ENCODE peak calls at places on chromosomes 7 and 10, in nine cellular contexts. R is glutamatergic neuron, J is nephron progenitor cell, D is brain microvascular endothelial cell, U is sigmoid colon, K is astrocyte of the spinal cord, X is RWPE1, L is tibial artery, P is fibroblast of mammary gland. G is an unnamed sample.

GRCh38 chr7:157010588-157011332 is at the start of gene MNX1:
- DNase-seq in J (peak), X (peak), P (no peak), R (peak), K (no peak), D (no peak), L (no peak), U (no peak), G (no peak)

GRCh38 chr10:29063806-29064644 is 224.8 kb upstream of the LYZL1 start:
- DNase-seq in R (no peak), P (peak), L (no peak), X (peak), U (no peak), K (no peak), J (no peak), D (peak), G (peak)

GRCh38 chr10:6014241-6014761 is 37.0 kb upstream of the IL15RA start:
- DNase-seq in R (peak), D (peak), L (peak), X (peak), U (no peak), K (peak), J (peak), P (peak), G (peak)

GRCh38 chr10:3757638-3758490 is 27.1 kb downstream of the KLF6 start:
- DNase-seq in J (no peak), L (no peak), R (no peak), K (no peak), X (peak), D (no peak), U (no peak), P (no peak), G (no peak)

GRCh38 chr10:88459523-88459922 is 123.6 kb downstream of the RNLS start:
- DNase-seq in R (no peak), U (no peak), L (no peak), J (no peak), P (no peak), D (no peak), K (no peak), X (no peak), G (no peak)

GRCh38 chr10:22697799-22698198 is 16.6 kb downstream of the PIP4K2A start:
- DNase-seq in P (no peak), U (no peak), L (no peak), D (no peak), X (no peak), J (no peak), K (no peak), R (no peak), G (no peak)

GRCh38 chr7:131735151-131735550 is 178.7 kb upstream of the PODXL start:
- DNase-seq in L (no peak), P (no peak), D (no peak), K (no peak), U (no peak), J (no peak), R (no peak), X (no peak), G (peak)

GRCh38 chr10:121994429-121994881 is 5.5 kb downstream of the TACC2 start:
- DNase-seq in R (peak), P (no peak), D (no peak), K (no peak), L (peak), X (no peak), U (peak), J (peak), G (no peak)

GRCh38 chr7:97275475-97275874 is 158.0 kb downstream of the SDHAF3 start:
- DNase-seq in P (no peak), U (no peak), D (no peak), K (no peak), J (no peak), R (no peak), L (no peak), X (no peak), G (no peak)

GRCh38 chr7:115198143-115198542 is 276.2 kb downstream of the MDFIC start:
- DNase-seq in L (no peak), X (no peak), U (no peak), D (peak), P (peak), J (no peak), K (peak), R (no peak), G (peak)

GRCh38 chr10:6061056-6061455 is 1.1 kb downstream of the IL2RA start:
- DNase-seq in R (no peak), X (no peak), K (no peak), L (no peak), D (no peak), P (no peak), U (peak), J (no peak), G (no peak)

GRCh38 chr10:61754553-61755540 is 92.1 kb downstream of the CABCOCO1 start:
- DNase-seq in U (no peak), J (no peak), R (no peak), P (no peak), K (no peak), D (no peak), X (no peak), L (no peak), G (no peak)

GRCh38 chr10:120022357-120022756 is 129.8 kb downstream of the SEC23IP start:
- DNase-seq in P (no peak), K (no peak), D (no peak), X (peak), U (no peak), L (no peak), R (no peak), J (no peak), G (no peak)

GRCh38 chr7:51569581-51569980 is 253.0 kb upstream of the COBL start:
- DNase-seq in U (no peak), P (no peak), X (no peak), K (no peak), L (no peak), D (no peak), J (no peak), R (no peak), G (no peak)

GRCh38 chr7:93374345-93374940 is 142.3 kb downstream of the VPS50 start:
- DNase-seq in R (no peak), K (peak), X (peak), D (peak), J (no peak), U (no peak), P (peak), L (no peak), G (peak)

GRCh38 chr10:126798649-126799048 is 106.6 kb upstream of the DOCK1 start:
- DNase-seq in P (no peak), L (no peak), K (no peak), D (no peak), J (no peak), U (no peak), R (no peak), X (no peak), G (no peak)

GRCh38 chr10:89210794-89211425 is 3.8 kb upstream of the CH25H start:
- DNase-seq in K (no peak), X (no peak), D (no peak), P (peak), U (no peak), L (no peak), R (no peak), J (no peak), G (peak)

GRCh38 chr7:84823530-84823929 is 363.3 kb downstream of the SEMA3D start:
- DNase-seq in L (no peak), J (no peak), R (no peak), U (no peak), K (no peak), D (no peak), P (no peak), X (no peak), G (no peak)

GRCh38 chr10:12902135-12902572 is 99.4 kb downstream of the CCDC3 start:
- DNase-seq in L (peak), J (peak), R (peak), K (peak), D (peak), U (no peak), X (peak), P (peak), G (peak)

GRCh38 chr7:27032843-27033242 is 63.0 kb downstream of the HOXA1 start:
- DNase-seq in U (no peak), P (peak), D (no peak), L (no peak), J (no peak), X (no peak), R (no peak), K (peak), G (no peak)

GRCh38 chr7:152402384-152403250 is 33.2 kb downstream of the KMT2C start:
- DNase-seq in L (no peak), X (no peak), U (no peak), K (peak), R (no peak), D (no peak), P (no peak), J (no peak), G (peak)

GRCh38 chr7:43834463-43835251 is 34.7 kb downstream of the MRPS24 start:
- DNase-seq in X (no peak), L (no peak), K (peak), D (peak), J (no peak), R (no peak), P (peak), U (no peak), G (peak)

GRCh38 chr7:34133983-34134782 is 228.8 kb downstream of the BMPER start:
- DNase-seq in U (peak), P (peak), X (peak), K (peak), D (peak), L (peak), J (peak), R (peak), G (peak)

GRCh38 chr10:11164806-11165590 is 147.3 kb downstream of the CELF2 start:
- DNase-seq in K (peak), X (peak), L (peak), P (peak), D (peak), J (peak), R (peak), U (peak), G (peak)

GRCh38 chr10:11407939-11408338 is 203.5 kb downstream of the USP6NL start:
- DNase-seq in D (no peak), K (no peak), L (no peak), P (no peak), J (no peak), R (no peak), U (no peak), X (no peak), G (no peak)

GRCh38 chr7:92546856-92547497 is 18.4 kb downstream of the RBM48 start:
- DNase-seq in X (no peak), L (no peak), P (no peak), J (no peak), D (no peak), K (no peak), R (no peak), U (no peak), G (no peak)

GRCh38 chr7:31493714-31494181 is 20.1 kb upstream of the ITPRID1 start:
- DNase-seq in L (no peak), P (no peak), R (no peak), U (no peak), D (no peak), J (no peak), K (no peak), X (peak), G (peak)

GRCh38 chr7:17144313-17144712 is 154.1 kb upstream of the AHR start:
- DNase-seq in J (no peak), K (peak), D (peak), U (no peak), X (peak), P (peak), L (no peak), R (no peak), G (peak)

GRCh38 chr7:78033428-78033827 is 234.9 kb downstream of the PHTF2 start:
- DNase-seq in U (no peak), D (no peak), L (no peak), J (no peak), R (no peak), X (no peak), K (no peak), P (no peak), G (no peak)

GRCh38 chr7:36661135-36661840 is 63.0 kb downstream of the AOAH start:
- DNase-seq in X (peak), D (no peak), K (no peak), P (peak), L (no peak), J (no peak), U (no peak), R (no peak), G (peak)

GRCh38 chr7:102319671-102320070 is 33.0 kb downstream of the SH2B2 start:
- DNase-seq in D (no peak), U (no peak), K (no peak), P (no peak), R (no peak), L (no peak), J (no peak), X (no peak), G (no peak)

DNA sequence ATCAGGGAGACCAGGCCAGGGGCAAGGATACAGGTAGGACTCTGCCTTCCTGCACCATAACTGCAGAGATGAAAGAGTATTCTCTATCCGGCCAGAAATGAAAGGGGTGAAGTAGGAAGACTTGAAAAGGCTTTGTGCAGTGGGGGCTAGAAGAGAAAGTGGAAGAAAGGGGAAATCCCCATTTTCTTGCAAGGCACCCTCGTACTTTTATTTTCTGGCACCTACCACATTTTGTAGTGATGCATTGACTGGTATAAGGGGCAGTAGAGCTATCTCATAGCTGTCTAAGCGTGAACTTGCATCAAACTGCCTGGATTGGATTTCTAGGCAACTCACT is 752 bp upstream of the CAMK2G start:
- DNase-seq in U (no peak), D (no peak), J (no peak), L (no peak), K (no peak), P (no peak), R (no peak), X (no peak), G (no peak)
- TF ChIP-seq CTCF in U (no peak), D (no peak), J (no peak), L (no peak), K (no peak), P (no peak), R (no peak), X (no peak), G (no peak)

GRCh38 chr10:71912431-71912830 is 51.8 kb upstream of the CHST3 start:
- DNase-seq in U (no peak), X (no peak), D (no peak), K (no peak), J (no peak), R (no peak), L (no peak), P (peak), G (peak)
- TF ChIP-seq CTCF in U (no peak), X (no peak), D (peak), K (no peak), J (no peak), R (no peak), L (no peak), P (no peak), G (peak)

GRCh38 chr7:70797109-70797514 is 334.8 kb upstream of the GALNT17 start:
- DNase-seq in K (no peak), L (no peak), J (peak), U (no peak), P (no peak), X (no peak), D (no peak), R (no peak), G (no peak)

GRCh38 chr7:70793767-70794166 is 338.2 kb upstream of the GALNT17 start:
- DNase-seq in U (no peak), X (no peak), D (no peak), P (no peak), K (no peak), L (no peak), R (no peak), J (no peak), G (no peak)

GRCh38 chr7:70793060-70793459 is 338.9 kb upstream of the GALNT17 start:
- DNase-seq in J (no peak), P (no peak), U (no peak), D (no peak), L (no peak), R (no peak), X (no peak), K (no peak), G (no peak)

GRCh38 chr7:70794962-70795361 is 337.0 kb upstream of the GALNT17 start:
- DNase-seq in P (no peak), K (no peak), J (no peak), L (no peak), U (no peak), X (no peak), R (no peak), D (no peak), G (no peak)

DNA sequence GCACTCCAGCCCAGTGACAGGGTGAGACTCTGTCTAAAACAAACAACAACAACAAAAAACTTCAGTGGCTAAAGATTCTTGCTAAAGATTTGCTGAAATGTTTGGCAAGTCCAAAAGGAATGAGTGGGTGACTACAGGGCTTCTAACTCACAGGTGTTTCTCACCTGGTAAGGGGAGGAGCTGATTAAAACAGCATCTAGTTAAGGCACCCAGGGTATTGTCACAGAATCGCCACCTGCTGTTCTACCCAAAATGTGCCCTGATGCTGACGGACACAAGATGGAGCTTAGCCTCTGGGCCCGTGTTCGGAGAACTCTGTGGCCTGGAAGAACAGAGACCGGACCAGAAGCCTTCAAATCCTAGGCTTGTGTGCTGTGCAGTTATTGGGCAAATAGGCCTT is 336.0 kb upstream of the GALNT17 start:
- DNase-seq in P (no peak), U (no peak), D (no peak), R (no peak), J (no peak), K (no peak), L (no peak), X (no peak), G (no peak)
- TF ChIP-seq CTCF in P (no peak), U (no peak), D (no peak), R (no peak), J (no peak), K (no peak), L (no peak), X (no peak), G (no peak)

DNA sequence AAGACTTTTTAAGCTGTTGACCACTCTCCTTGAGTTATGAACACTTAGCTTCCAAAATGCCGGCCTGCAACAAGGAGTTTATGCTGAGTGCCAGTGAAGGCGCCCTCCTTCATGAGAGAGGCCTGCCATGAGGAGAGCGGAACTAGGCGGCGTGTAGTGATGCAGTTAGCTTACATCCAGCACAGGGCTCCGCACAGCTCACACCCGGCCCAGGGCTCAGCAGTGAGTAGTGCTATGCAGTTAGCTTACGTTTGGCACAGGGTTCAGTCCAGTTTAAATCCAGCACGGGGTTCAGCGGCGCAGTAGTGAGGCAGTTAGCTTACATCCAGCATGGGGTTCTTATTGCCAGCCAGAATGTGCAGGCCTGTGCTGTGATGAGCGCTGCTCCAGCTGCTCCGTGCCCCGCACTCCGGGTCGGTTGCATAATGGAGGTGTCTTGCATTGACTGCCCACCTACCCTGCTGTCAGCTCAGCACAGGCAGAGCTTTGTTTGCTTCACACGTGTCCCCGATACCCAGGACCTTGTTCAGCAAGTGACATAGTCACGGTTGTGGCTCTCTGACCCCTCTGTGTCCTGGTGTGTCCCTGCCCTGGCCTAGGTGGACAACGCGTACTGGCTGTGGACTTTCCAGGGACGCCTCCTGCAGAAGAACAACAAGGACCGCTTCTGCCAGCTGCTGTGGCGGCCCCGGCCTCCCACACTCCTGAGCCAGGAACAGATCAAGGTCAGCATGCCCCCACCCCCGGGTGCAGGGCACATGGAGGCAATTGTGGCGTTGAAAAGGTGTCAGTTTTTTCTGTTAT is 21.9 kb downstream of the EIF3B start:
- DNase-seq in P (no peak), J (no peak), U (no peak), D (no peak), X (no peak), L (no peak), R (no peak), K (no peak), G (no peak)
- TF ChIP-seq CTCF in P (no peak), J (no peak), U (no peak), D (no peak), X (no peak), L (no peak), R (no peak), K (no peak), G (no peak)

GRCh38 chr7:28626629-28627262 is 214.4 kb downstream of the CREB5 start:
- DNase-seq in K (peak), L (peak), U (no peak), P (peak), D (peak), X (peak), J (peak), R (peak), G (peak)
- TF ChIP-seq CTCF in K (peak), L (peak), U (no peak), P (peak), D (peak), X (peak), J (peak), R (peak), G (peak)

GRCh38 chr7:55254596-55255500 is 110.3 kb upstream of the LANCL2 start:
- DNase-seq in R (peak), L (peak), U (peak), P (peak), K (peak), J (peak), D (peak), X (peak), G (peak)
- TF ChIP-seq CTCF in R (peak), L (peak), U (peak), P (no peak), K (peak), J (peak), D (peak), X (peak), G (peak)